ENCODE peak calls at places on chromosomes 12 and 14, in five cellular contexts. P, W, O, N and D are unnamed samples.

GRCh38 chr12:104303538-104304151 is at the start of gene EID3:
- DNase-seq in P (peak; percentile 80), W (no peak), O (no peak), N (no peak), D (peak; percentile 80)

GRCh38 chr12:82973601-82974000 is 286.9 kb downstream of the TMTC2 start:
- DNase-seq in P (no peak), W (no peak), O (no peak), N (no peak), D (no peak)

GRCh38 chr14:42806909-42807315 is 1200.2 kb downstream of the LRFN5 start:
- DNase-seq in P (no peak), W (no peak), O (no peak), N (no peak), D (no peak)

GRCh38 chr12:50734409-50735263 is 29.3 kb upstream of the ATF1 start:
- DNase-seq in P (peak; percentile 63), W (no peak), O (no peak), N (peak; percentile 25), D (no peak)

GRCh38 chr12:6384499-6385436 is 806 bp downstream of the LTBR start:
- DNase-seq in P (no peak), W (no peak), O (no peak), N (no peak), D (no peak)

GRCh38 chr14:75430526-75430925 is 2.7 kb downstream of the JDP2 start:
- DNase-seq in P (no peak), W (no peak), O (no peak), N (no peak), D (no peak)

GRCh38 chr14:90599748-90600507 is 203.1 kb downstream of the CALM1 start:
- DNase-seq in P (no peak), W (no peak), O (no peak), N (peak; percentile 3), D (no peak)

GRCh38 chr14:74611672-74612345 is at the start of gene LTBP2:
- DNase-seq in P (peak; percentile 68), W (no peak), O (no peak), N (no peak), D (no peak)

GRCh38 chr12:30286345-30286926 is 409.2 kb downstream of the IPO8 start:
- DNase-seq in P (peak; percentile 24), W (no peak), O (no peak), N (peak; percentile 6), D (no peak)

GRCh38 chr12:46825526-46826414 is at the start of gene SLC38A4:
- DNase-seq in P (peak; percentile 34), W (no peak), O (no peak), N (peak; percentile 40), D (no peak)

GRCh38 chr12:11705010-11705409 is 55.5 kb downstream of the ETV6 start:
- DNase-seq in P (no peak), W (no peak), O (no peak), N (peak; percentile 69), D (no peak)

GRCh38 chr14:100588671-100589070 is 1.5 kb upstream of the BEGAIN start:
- DNase-seq in P (no peak), W (no peak), O (no peak), N (no peak), D (no peak)

DNA sequence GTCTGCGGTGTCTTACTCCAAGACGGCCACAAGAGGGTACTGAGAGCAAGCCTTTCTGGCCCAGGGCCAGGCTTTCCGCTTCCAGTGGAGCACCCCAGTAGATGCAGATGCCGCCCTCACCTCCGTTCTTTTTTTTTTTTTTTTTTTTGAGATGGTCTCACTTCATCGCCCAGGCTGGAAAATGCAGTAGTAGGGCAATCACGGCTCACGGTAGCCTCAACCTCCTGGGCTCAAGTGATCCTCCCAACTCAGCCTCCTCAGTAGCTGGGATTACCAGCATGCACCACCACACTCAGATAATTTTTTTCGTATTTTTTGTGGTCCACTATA is 5.6 kb upstream of the LBHD2 start:
- DNase-seq in P (peak; percentile 86), W (peak; percentile 60), O (peak; percentile 48), N (peak; percentile 73), D (peak; percentile 76)
- TF ChIP-seq TAF1 in P (no peak), W (no peak), O (no peak), N (no peak), D (no peak)

GRCh38 chr12:48925218-48925871 is at the start of gene FKBP11:
- DNase-seq in P (peak; percentile 74), W (peak; percentile 46), O (peak; percentile 30), N (no peak), D (peak; percentile 72)
- TF ChIP-seq POLR2AphosphoS5 in P (no peak), W (peak; percentile 92), O (peak; percentile 75), N (no peak), D (peak; percentile 88)

DNA sequence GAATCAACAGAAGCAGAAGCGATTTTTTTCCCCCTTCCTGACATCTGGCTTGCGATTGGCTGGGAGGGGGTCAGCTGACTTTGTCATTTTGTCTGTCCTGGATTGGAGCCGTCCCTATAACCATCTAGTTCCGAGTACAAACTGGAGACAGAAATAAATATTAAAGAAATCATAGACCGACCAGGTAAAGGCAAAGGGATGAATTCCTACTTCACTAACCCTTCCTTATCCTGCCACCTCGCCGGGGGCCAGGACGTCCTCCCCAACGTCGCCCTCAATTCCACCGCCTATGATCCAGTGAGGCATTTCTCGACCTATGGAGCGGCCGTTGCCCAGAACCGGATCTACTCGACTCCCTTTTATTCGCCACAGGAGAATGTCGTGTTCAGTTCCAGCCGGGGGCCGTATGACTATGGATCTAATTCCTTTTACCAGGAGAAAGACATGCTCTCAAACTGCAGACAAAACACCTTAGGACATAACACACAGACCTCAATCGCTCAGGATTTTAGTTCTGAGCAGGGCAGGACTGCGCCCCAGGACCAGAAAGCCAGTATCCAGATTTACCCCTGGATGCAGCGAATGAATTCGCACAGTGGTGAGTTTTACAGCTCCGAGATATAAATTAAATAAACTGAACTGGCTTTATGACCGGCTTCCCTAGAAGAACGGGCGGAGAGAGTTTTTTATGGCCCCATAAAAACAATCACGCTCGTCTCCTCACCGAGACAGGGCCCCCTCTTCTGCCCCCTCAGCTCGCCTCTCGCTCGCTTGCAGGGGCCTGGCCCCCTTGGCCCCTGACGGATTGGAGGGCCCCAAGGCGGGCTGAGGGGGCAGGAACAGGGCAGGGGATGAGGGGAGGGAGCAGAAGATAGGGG is at the start of gene HOXC6:
- DNase-seq in P (peak; percentile 90), W (no peak), O (no peak), N (no peak), D (no peak)
- TF ChIP-seq TAF1 in P (no peak), W (no peak), O (no peak), N (no peak), D (no peak)

GRCh38 chr14:77071938-77072388 is 26.1 kb upstream of the CIPC start:
- DNase-seq in P (no peak), W (no peak), O (no peak), N (no peak), D (no peak)

GRCh38 chr14:77077040-77077439 is 21.0 kb upstream of the CIPC start:
- DNase-seq in P (no peak), W (no peak), O (no peak), N (no peak), D (no peak)

GRCh38 chr14:77074969-77075368 is 23.1 kb upstream of the CIPC start:
- DNase-seq in P (no peak), W (no peak), O (no peak), N (no peak), D (no peak)

DNA sequence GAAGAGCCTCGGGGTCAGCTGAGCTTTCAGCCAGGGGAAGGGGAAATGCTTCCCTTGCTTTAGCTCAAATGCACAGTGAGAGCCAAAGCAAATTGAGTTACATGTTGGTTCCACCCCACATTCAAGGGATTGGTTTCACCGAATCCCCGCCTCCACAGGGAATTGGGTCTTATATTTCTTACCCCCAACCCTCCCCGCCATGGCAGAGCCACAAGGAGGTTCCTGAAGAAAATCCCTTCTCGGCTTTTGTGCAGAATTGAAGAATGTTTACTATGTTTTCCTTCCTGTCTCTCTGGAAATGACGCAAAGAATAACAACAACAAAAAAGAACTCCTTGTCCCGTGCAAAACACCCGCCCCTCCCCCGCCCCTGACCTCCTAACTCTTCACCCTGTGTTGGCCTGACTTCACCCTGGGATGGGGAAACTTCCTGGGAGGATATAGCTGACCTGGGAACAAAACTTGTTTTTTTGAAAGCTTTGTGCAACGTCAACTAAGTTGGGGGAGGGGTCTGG is 21.9 kb upstream of the CIPC start:
- DNase-seq in P (no peak), W (no peak), O (no peak), N (peak; percentile 19), D (no peak)
- TF ChIP-seq POLR2AphosphoS5 in P (no peak), W (no peak), O (no peak), N (no peak), D (no peak)

DNA sequence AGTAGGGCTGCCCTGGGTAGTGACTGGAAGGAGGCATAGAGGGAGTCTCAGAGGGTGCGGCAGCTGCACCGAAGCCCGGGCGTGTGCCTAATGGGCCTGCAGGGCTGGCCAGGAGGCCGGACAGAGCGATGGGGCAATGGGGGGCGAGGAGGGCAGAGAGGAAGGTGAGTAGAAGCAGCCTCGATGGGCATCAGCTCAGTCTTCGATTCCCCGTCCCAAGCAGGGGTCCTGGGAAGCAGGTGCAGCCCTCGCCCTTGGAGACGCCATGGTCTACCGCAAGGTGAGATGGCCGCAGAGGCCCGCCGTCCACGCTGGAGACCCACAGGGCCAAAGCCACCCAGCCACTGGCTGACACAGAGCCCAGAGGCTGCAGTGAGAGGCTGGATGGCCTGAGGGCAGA is 70.8 kb downstream of the GALNT9 start:
- DNase-seq in P (no peak), W (no peak), O (no peak), N (no peak), D (no peak)
- TF ChIP-seq TAF1 in P (no peak), W (no peak), O (no peak), N (no peak), D (no peak)

GRCh38 chr12:93819048-93819491 is 141.9 kb downstream of the CRADD start:
- DNase-seq in P (no peak), W (no peak), O (no peak), N (no peak), D (no peak)

GRCh38 chr12:93812616-93813015 is 135.4 kb downstream of the CRADD start:
- DNase-seq in P (no peak), W (no peak), O (no peak), N (no peak), D (no peak)

GRCh38 chr12:93818488-93819047 is 141.4 kb downstream of the CRADD start:
- DNase-seq in P (no peak), W (no peak), O (no peak), N (no peak), D (no peak)

GRCh38 chr12:93813181-93813580 is 136.0 kb downstream of the CRADD start:
- DNase-seq in P (no peak), W (no peak), O (no peak), N (no peak), D (no peak)

DNA sequence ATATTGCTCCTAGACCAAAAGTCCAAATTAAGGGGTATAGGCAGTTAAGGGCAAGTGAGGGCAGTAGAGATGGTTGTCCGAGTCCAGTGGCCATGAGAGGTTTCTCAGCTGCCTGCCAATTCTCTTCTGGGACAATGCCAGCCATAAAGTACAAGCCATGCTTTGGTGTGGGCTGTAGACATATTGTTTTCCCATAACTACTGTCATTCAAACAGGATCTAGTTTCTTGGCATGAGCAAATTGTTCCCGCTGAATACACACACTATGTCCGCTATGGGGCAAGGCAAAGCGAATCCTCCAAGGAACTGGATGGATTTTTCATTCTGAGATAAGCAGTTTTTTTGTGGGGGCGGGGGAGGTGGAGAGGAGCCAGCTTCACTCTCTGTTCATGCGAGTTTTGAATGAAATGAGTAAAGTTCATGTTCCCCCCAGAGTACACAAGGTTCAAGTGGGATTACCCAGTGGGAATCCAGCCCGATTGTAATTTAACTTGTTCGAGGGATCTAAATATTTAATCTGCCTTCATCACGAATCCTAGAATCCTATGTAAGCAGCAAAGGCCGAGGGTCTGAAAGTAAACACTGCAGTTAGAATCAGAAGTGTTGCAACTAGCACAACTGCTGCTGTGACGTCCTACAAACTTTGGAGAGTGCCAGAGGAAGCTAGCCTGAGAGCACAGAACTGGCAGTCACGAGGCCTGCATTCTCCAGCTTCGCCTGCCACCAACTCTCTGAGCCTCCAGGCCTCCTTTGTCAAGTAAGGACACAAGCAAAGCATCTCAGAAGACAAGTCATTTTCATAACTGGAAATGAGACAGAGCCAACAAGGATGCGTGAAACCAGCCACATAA is 137.0 kb downstream of the CRADD start:
- DNase-seq in P (no peak), W (no peak), O (no peak), N (peak; percentile 43), D (no peak)
- TF ChIP-seq POLR2AphosphoS5 in P (no peak), W (no peak), O (no peak), N (no peak), D (no peak)